ENCODE peak calls at places on chromosomes 11 and 22, in seven cellular contexts. B, N, F, C, U, P and W are unnamed samples.

GRCh38 chr11:44133335-44133946 is 38.0 kb downstream of the EXT2 start:
- DNase-seq in B (no peak), N (no peak), F (no peak), C (no peak), U (no peak), P (peak; percentile 68), W (peak; percentile 29)

GRCh38 chr11:44832452-44832851 is 105.7 kb downstream of the TSPAN18 start:
- DNase-seq in B (no peak), N (no peak), F (no peak), C (no peak), U (no peak), P (no peak), W (no peak)

GRCh38 chr11:72641900-72642814 is 32.1 kb downstream of the PDE2A start:
- DNase-seq in B (peak; percentile 38), N (peak; percentile 78), F (no peak), C (no peak), U (no peak), P (no peak), W (no peak)

GRCh38 chr11:30818721-30819120 is 232.6 kb upstream of the MPPED2 start:
- DNase-seq in B (no peak), N (no peak), F (no peak), C (no peak), U (no peak), P (no peak), W (no peak)

GRCh38 chr11:112822478-112823274 is 138.5 kb upstream of the NCAM1 start:
- DNase-seq in B (no peak), N (no peak), F (no peak), C (no peak), U (no peak), P (no peak), W (no peak)

GRCh38 chr11:77879218-77879617 is 58.3 kb downstream of the AAMDC start:
- DNase-seq in B (peak; percentile 74), N (peak; percentile 82), F (no peak), C (no peak), U (no peak), P (peak; percentile 64), W (no peak)

GRCh38 chr11:112280268-112281126 is 19.8 kb upstream of the PLET1 start:
- DNase-seq in B (peak; percentile 76), N (peak; percentile 82), F (peak; percentile 69), C (peak; percentile 58), U (peak; percentile 61), P (peak; percentile 87), W (peak; percentile 89)

GRCh38 chr11:112292188-112292587 is 31.5 kb upstream of the PLET1 start:
- DNase-seq in B (no peak), N (no peak), F (no peak), C (no peak), U (no peak), P (no peak), W (no peak)

GRCh38 chr22:27327497-27327896 is 474.1 kb downstream of the MN1 start:
- DNase-seq in B (no peak), N (no peak), F (no peak), C (no peak), U (no peak), P (no peak), W (no peak)

GRCh38 chr11:134033696-134034491 is 35.0 kb upstream of the JAM3 start:
- DNase-seq in B (peak; percentile 84), N (peak; percentile 95), F (peak; percentile 78), C (peak; percentile 79), U (peak; percentile 46), P (peak; percentile 78), W (peak; percentile 85)

GRCh38 chr11:33375688-33376311 is 118.6 kb downstream of the HIPK3 start:
- DNase-seq in B (no peak), N (no peak), F (no peak), C (peak; percentile 27), U (no peak), P (peak; percentile 41), W (peak; percentile 61)

GRCh38 chr11:70420008-70420464 is 21.7 kb downstream of the CTTN start:
- DNase-seq in B (peak; percentile 68), N (no peak), F (no peak), C (no peak), U (no peak), P (peak; percentile 96), W (no peak)

GRCh38 chr11:46808804-46809431 is 37.2 kb downstream of the CKAP5 start:
- DNase-seq in B (no peak), N (no peak), F (no peak), C (no peak), U (no peak), P (peak; percentile 63), W (peak; percentile 19)

GRCh38 chr11:64545605-64546004 is 45.4 kb upstream of the SLC22A12 start:
- DNase-seq in B (no peak), N (no peak), F (no peak), C (no peak), U (no peak), P (peak; percentile 81), W (peak; percentile 82)

GRCh38 chr22:30305519-30305905 is 16.2 kb upstream of the CASTOR1 start:
- DNase-seq in B (peak; percentile 62), N (peak; percentile 87), F (peak; percentile 76), C (no peak), U (peak; percentile 36), P (no peak), W (no peak)

GRCh38 chr22:30893434-30894370 is 74.9 kb downstream of the MORC2 start:
- DNase-seq in B (no peak), N (no peak), F (no peak), C (no peak), U (no peak), P (no peak), W (no peak)

GRCh38 chr22:37508431-37508963 is 10.7 kb downstream of the CARD10 start:
- DNase-seq in B (no peak), N (no peak), F (no peak), C (no peak), U (no peak), P (no peak), W (no peak)

GRCh38 chr11:131917634-131918384 is 547.4 kb downstream of the NTM start:
- DNase-seq in B (no peak), N (no peak), F (no peak), C (no peak), U (no peak), P (no peak), W (no peak)
- H3K4me3 ChIP-seq in B (no peak overlapping the region), N (no peak overlapping the region), F (no peak overlapping the region), C (no peak overlapping the region), U (no peak overlapping the region), P (no peak overlapping the region), W (no peak overlapping the region)

GRCh38 chr11:107018902-107019493 is 722 bp upstream of the GUCY1A2 start:
- DNase-seq in B (peak; percentile 54), N (peak; percentile 66), F (peak; percentile 30), C (peak; percentile 73), U (no peak), P (peak; percentile 72), W (peak; percentile 62)
- H3K4me3 ChIP-seq in B (peak overlapping the region; percentile 49), N (no peak overlapping the region), F (peak overlapping the region; percentile 38), C (peak overlapping the region; percentile 63), U (no peak overlapping the region), P (peak overlapping the region; percentile 40), W (peak overlapping the region; percentile 39)

GRCh38 chr11:2135648-2136201 is 3.5 kb downstream of the IGF2 start:
- DNase-seq in B (no peak), N (no peak), F (no peak), C (no peak), U (no peak), P (no peak), W (no peak)
- H3K4me3 ChIP-seq in B (no peak overlapping the region), N (no peak overlapping the region), F (no peak overlapping the region), C (no peak overlapping the region), U (no peak overlapping the region), P (no peak overlapping the region), W (no peak overlapping the region)

GRCh38 chr11:13184295-13184794 is 93.2 kb upstream of the BMAL1 start:
- DNase-seq in B (no peak), N (no peak), F (no peak), C (no peak), U (no peak), P (no peak), W (no peak)

GRCh38 chr11:13193613-13194012 is 84.0 kb upstream of the BMAL1 start:
- DNase-seq in B (no peak), N (no peak), F (no peak), C (no peak), U (no peak), P (no peak), W (no peak)

GRCh38 chr11:13188179-13188578 is 89.4 kb upstream of the BMAL1 start:
- DNase-seq in B (no peak), N (no peak), F (no peak), C (no peak), U (no peak), P (no peak), W (no peak)

GRCh38 chr11:13183826-13184196 is 93.8 kb upstream of the BMAL1 start:
- DNase-seq in B (no peak), N (no peak), F (no peak), C (no peak), U (no peak), P (no peak), W (no peak)

DNA sequence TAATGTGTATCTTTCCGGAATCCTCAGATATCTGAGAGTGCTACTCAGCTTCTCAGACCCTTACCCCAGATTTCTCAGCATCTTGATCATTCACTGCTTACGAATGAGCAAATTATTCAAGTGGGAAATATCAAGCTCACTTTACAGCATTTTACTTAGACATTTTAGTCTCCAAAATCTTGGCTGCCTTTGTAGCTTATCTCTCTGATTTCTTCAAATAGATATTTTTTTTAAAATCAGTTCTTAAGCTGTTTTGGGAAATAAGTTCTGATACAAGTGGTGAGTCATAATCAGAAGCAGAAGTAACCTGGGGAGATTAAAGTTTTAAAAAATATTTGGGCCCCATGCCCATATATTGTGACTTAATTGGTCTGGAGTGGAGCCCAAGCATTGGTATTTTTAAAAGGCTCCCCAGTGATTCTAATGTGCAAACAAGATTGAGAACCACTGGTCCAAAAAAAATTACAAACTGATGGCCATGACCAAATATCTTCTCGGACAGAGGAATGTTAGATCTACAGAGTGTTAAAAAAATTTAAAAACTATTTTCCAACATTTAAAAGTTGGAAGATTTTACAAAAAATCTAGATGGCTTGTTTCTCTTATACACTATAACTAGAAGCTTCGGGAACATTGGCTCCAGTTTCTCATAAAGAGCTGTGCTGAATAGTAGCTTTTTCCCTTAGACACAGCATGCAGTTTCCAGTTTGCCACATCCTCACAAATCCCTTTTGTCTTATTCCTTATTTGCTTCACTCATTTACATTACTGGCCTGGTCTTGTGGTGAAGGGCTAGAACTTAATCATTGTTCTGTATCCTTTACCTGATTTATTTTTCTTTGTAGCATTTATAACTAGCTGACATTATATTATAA is 87.8 kb upstream of the BMAL1 start:
- DNase-seq in B (no peak), N (no peak), F (no peak), C (no peak), U (no peak), P (no peak), W (no peak)
- H3K4me3 ChIP-seq in B (no peak overlapping the region), N (no peak overlapping the region), F (no peak overlapping the region), C (no peak overlapping the region), U (no peak overlapping the region), P (no peak overlapping the region), W (no peak overlapping the region)

DNA sequence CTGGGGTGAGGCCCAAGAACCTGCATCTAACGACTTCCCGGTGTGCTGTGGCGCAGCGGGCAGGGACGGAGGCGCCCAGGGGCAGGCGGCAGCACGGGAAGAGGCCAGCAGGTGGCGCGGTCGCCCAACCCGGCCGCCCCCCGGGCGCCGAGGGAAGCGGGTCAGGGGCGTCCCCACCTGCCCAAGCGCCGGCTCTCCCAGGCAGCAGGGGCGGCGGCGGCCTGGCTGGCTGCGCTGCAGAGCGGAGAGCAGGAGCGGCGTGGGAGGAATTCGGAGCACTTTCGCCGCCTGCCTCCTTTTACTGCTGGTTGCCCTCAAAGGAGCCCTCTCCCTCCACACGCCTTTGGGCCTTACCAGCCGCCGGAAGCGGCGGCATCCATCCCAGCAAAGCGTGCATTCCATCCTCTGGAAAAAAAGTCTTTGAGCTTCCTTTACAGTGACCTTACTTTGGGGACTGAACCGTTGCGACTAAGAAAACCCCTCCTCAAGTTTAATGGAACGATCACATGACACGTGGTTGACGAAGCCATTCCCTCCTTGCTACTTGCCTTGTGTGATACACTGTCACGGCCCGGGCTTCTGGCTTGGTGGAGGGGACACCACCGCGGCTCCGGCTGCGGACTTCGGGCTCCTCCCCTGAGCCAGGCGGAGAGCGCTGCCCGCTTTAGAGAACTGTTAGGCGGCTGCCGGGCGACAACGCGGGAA is 106.8 kb upstream of the CLMP start:
- DNase-seq in B (peak; percentile 46), N (peak; percentile 69), F (peak; percentile 18), C (peak; percentile 47), U (peak; percentile 51), P (peak; percentile 37), W (peak; percentile 33)
- H3K4me3 ChIP-seq in B (peak overlapping the region; percentile 25), N (no peak overlapping the region), F (no peak overlapping the region), C (peak overlapping the region; percentile 50), U (peak overlapping the region; percentile 77), P (peak overlapping the region; percentile 26), W (peak overlapping the region; percentile 32)